ENCODE peak calls at places on chromosomes 5 and 9, in five cellular contexts. One of them, this sample, is unnamed.

GRCh38 chr5:38165435-38165834 is 92.9 kb upstream of the EGFLAM start:
- DNase-seq in HFFc6: no peak
- DNase-seq in colonic mucosa: no peak
- DNase-seq in sigmoid colon: no peak
- DNase-seq in Panc1: no peak
- DNase-seq in this sample: no peak

GRCh38 chr5:36722913-36723312 is 116.5 kb downstream of the SLC1A3 start:
- DNase-seq in HFFc6: no peak
- DNase-seq in colonic mucosa: no peak
- DNase-seq in sigmoid colon: no peak
- DNase-seq in Panc1: no peak
- DNase-seq in this sample: no peak

GRCh38 chr5:60677831-60678664 is 21.9 kb downstream of the DEPDC1B start:
- DNase-seq in HFFc6: peak; percentile 49
- DNase-seq in colonic mucosa: no peak
- DNase-seq in sigmoid colon: no peak
- DNase-seq in Panc1: no peak
- DNase-seq in this sample: no peak

GRCh38 chr5:34957857-34958690 is 28.7 kb downstream of the DNAJC21 start:
- DNase-seq in HFFc6: peak; percentile 40
- DNase-seq in colonic mucosa: peak; percentile 28
- DNase-seq in sigmoid colon: no peak
- DNase-seq in Panc1: peak; percentile 15
- DNase-seq in this sample: no peak

GRCh38 chr9:80320916-80321315 is 749.2 kb downstream of the TLE4 start:
- DNase-seq in HFFc6: no peak
- DNase-seq in colonic mucosa: no peak
- DNase-seq in sigmoid colon: no peak
- DNase-seq in Panc1: no peak
- DNase-seq in this sample: no peak

GRCh38 chr9:112203536-112203935 is 28.4 kb upstream of the SUSD1 start:
- DNase-seq in HFFc6: peak; percentile 71
- DNase-seq in colonic mucosa: no peak
- DNase-seq in sigmoid colon: no peak
- DNase-seq in Panc1: no peak
- DNase-seq in this sample: no peak

GRCh38 chr9:128523199-128523925 is 18.8 kb downstream of the GLE1 start:
- DNase-seq in HFFc6: peak; percentile 27
- DNase-seq in colonic mucosa: no peak
- DNase-seq in sigmoid colon: peak; percentile 83
- DNase-seq in Panc1: no peak
- DNase-seq in this sample: no peak

GRCh38 chr9:120080781-120081180 is 499.2 kb downstream of the CDK5RAP2 start:
- DNase-seq in HFFc6: no peak
- DNase-seq in colonic mucosa: no peak
- DNase-seq in sigmoid colon: no peak
- DNase-seq in Panc1: no peak
- DNase-seq in this sample: no peak

GRCh38 chr5:147485046-147485445 is 24.8 kb downstream of the DPYSL3 start:
- DNase-seq in HFFc6: peak; percentile 54
- DNase-seq in colonic mucosa: no peak
- DNase-seq in sigmoid colon: no peak
- DNase-seq in Panc1: no peak
- DNase-seq in this sample: no peak

GRCh38 chr5:53667621-53668020 is 107.2 kb downstream of the NDUFS4 start:
- DNase-seq in HFFc6: no peak
- DNase-seq in colonic mucosa: no peak
- DNase-seq in sigmoid colon: no peak
- DNase-seq in Panc1: no peak
- DNase-seq in this sample: no peak

GRCh38 chr5:124162782-124163532 is 583.5 kb downstream of the ZNF608 start:
- DNase-seq in HFFc6: no peak
- DNase-seq in colonic mucosa: peak; percentile 33
- DNase-seq in sigmoid colon: no peak
- DNase-seq in Panc1: no peak
- DNase-seq in this sample: no peak

GRCh38 chr9:23824241-23825142 is 1.5 kb downstream of the ELAVL2 start:
- DNase-seq in HFFc6: no peak
- DNase-seq in colonic mucosa: no peak
- DNase-seq in sigmoid colon: no peak
- DNase-seq in Panc1: no peak
- DNase-seq in this sample: no peak

GRCh38 chr5:142059304-142059940 is 46.6 kb upstream of the GNPDA1 start:
- DNase-seq in HFFc6: peak; percentile 3
- DNase-seq in colonic mucosa: no peak
- DNase-seq in sigmoid colon: no peak
- DNase-seq in Panc1: no peak
- DNase-seq in this sample: no peak

GRCh38 chr9:91843093-91843492 is 106.9 kb downstream of the ROR2 start:
- DNase-seq in HFFc6: no peak
- DNase-seq in colonic mucosa: no peak
- DNase-seq in sigmoid colon: peak; percentile 37
- DNase-seq in Panc1: no peak
- DNase-seq in this sample: no peak

GRCh38 chr9:38294130-38294529 is 98.4 kb upstream of the ALDH1B1 start:
- DNase-seq in HFFc6: no peak
- DNase-seq in colonic mucosa: no peak
- DNase-seq in sigmoid colon: no peak
- DNase-seq in Panc1: no peak
- DNase-seq in this sample: no peak
- TF ChIP-seq CTCF in HFFc6: no peak
- TF ChIP-seq CTCF in colonic mucosa: no peak
- TF ChIP-seq CTCF in sigmoid colon: no peak
- TF ChIP-seq CTCF in Panc1: no peak
- TF ChIP-seq CTCF in this sample: no peak

GRCh38 chr9:135221951-135222631 is 134.6 kb downstream of the OLFM1 start:
- DNase-seq in HFFc6: no peak
- DNase-seq in colonic mucosa: no peak
- DNase-seq in sigmoid colon: peak; percentile 50
- DNase-seq in Panc1: no peak
- DNase-seq in this sample: no peak
- TF ChIP-seq CTCF in HFFc6: no peak
- TF ChIP-seq CTCF in colonic mucosa: no peak
- TF ChIP-seq CTCF in sigmoid colon: no peak
- TF ChIP-seq CTCF in Panc1: no peak
- TF ChIP-seq CTCF in this sample: peak; percentile 48

GRCh38 chr5:122996102-122996501 is 40.4 kb downstream of the PPIC start:
- DNase-seq in HFFc6: no peak
- DNase-seq in colonic mucosa: no peak
- DNase-seq in sigmoid colon: no peak
- DNase-seq in Panc1: no peak
- DNase-seq in this sample: no peak

GRCh38 chr5:123001801-123002200 is 34.7 kb downstream of the PPIC start:
- DNase-seq in HFFc6: no peak
- DNase-seq in colonic mucosa: no peak
- DNase-seq in sigmoid colon: no peak
- DNase-seq in Panc1: no peak
- DNase-seq in this sample: no peak

GRCh38 chr5:122997294-122997693 is 39.2 kb downstream of the PPIC start:
- DNase-seq in HFFc6: no peak
- DNase-seq in colonic mucosa: no peak
- DNase-seq in sigmoid colon: no peak
- DNase-seq in Panc1: no peak
- DNase-seq in this sample: no peak

GRCh38 chr5:123000731-123001130 is 35.8 kb downstream of the PPIC start:
- DNase-seq in HFFc6: no peak
- DNase-seq in colonic mucosa: no peak
- DNase-seq in sigmoid colon: no peak
- DNase-seq in Panc1: no peak
- DNase-seq in this sample: no peak

GRCh38 chr5:122999947-123000563 is 36.5 kb downstream of the PPIC start:
- DNase-seq in HFFc6: no peak
- DNase-seq in colonic mucosa: peak; percentile 18
- DNase-seq in sigmoid colon: no peak
- DNase-seq in Panc1: peak; percentile 17
- DNase-seq in this sample: no peak
- TF ChIP-seq CTCF in HFFc6: peak; percentile 54
- TF ChIP-seq CTCF in colonic mucosa: no peak
- TF ChIP-seq CTCF in sigmoid colon: no peak
- TF ChIP-seq CTCF in Panc1: peak; percentile 84
- TF ChIP-seq CTCF in this sample: peak; percentile 71

GRCh38 chr5:78983601-78984000 is 1.5 kb downstream of the ARSB start:
- DNase-seq in HFFc6: no peak
- DNase-seq in colonic mucosa: no peak
- DNase-seq in sigmoid colon: no peak
- DNase-seq in Panc1: no peak
- DNase-seq in this sample: no peak

GRCh38 chr5:78985407-78986223 is 505 bp upstream of the ARSB start:
- DNase-seq in HFFc6: peak; percentile 29
- DNase-seq in colonic mucosa: peak; percentile 57
- DNase-seq in sigmoid colon: peak; percentile 68
- DNase-seq in Panc1: no peak
- DNase-seq in this sample: no peak

GRCh38 chr5:78989080-78989479 is 4.0 kb upstream of the ARSB start:
- DNase-seq in HFFc6: no peak
- DNase-seq in colonic mucosa: no peak
- DNase-seq in sigmoid colon: no peak
- DNase-seq in Panc1: no peak
- DNase-seq in this sample: no peak

GRCh38 chr5:78984020-78984610 is 995 bp downstream of the ARSB start:
- DNase-seq in HFFc6: no peak
- DNase-seq in colonic mucosa: no peak
- DNase-seq in sigmoid colon: no peak
- DNase-seq in Panc1: no peak
- DNase-seq in this sample: no peak

DNA sequence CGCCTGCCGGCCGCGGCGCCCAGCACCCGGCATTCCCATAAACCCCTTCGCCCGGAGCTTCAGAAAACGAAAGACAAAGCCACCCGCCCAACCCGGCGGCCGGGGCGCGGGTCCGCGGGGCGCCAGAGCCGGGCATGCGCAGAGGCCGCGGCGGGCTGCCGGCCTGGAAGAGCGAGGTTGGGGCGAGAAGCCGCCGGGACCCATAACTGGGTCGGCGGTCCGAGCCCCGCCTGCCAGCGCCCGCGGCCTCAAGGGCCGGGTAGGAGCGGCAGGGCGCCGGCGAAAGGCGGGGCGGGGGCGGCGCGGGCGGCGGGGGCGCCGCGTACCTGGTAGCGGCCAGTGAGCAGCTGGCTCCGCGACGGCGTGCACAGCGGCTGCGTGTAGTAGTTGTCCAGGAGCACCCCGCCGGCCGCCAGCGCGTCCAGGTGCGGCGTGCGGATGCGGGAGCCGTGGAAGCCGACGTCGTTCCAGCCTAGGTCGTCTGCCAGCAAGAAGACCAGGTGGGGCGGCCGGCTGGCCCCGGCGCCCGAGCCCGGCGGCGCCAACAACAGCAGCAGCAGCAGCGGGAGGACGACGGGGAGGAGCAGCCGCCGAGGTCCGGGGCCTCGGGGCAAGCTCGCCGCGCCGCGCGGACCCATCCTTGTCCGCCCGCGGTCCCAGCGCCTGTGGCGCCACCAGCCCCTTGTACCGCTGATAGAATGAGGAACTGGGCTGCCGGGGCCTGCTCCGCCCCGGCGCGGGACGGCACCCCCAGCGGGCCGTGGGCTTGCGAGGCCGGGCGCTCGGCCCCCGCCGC is at the start of gene ARSB:
- DNase-seq in HFFc6: peak; percentile 75
- DNase-seq in colonic mucosa: peak; percentile 91
- DNase-seq in sigmoid colon: peak; percentile 93
- DNase-seq in Panc1: peak; percentile 50
- DNase-seq in this sample: peak; percentile 90
- TF ChIP-seq CTCF in HFFc6: no peak
- TF ChIP-seq CTCF in colonic mucosa: no peak
- TF ChIP-seq CTCF in sigmoid colon: no peak
- TF ChIP-seq CTCF in Panc1: peak; percentile 23
- TF ChIP-seq CTCF in this sample: no peak

GRCh38 chr5:149904977-149905376 is 39.6 kb downstream of the PDE6A start:
- DNase-seq in HFFc6: no peak
- DNase-seq in colonic mucosa: peak; percentile 44
- DNase-seq in sigmoid colon: no peak
- DNase-seq in Panc1: no peak
- DNase-seq in this sample: no peak
- TF ChIP-seq CTCF in HFFc6: no peak
- TF ChIP-seq CTCF in colonic mucosa: no peak
- TF ChIP-seq CTCF in sigmoid colon: no peak
- TF ChIP-seq CTCF in Panc1: no peak
- TF ChIP-seq CTCF in this sample: no peak

GRCh38 chr5:150848271-150848670 is 1.9 kb downstream of the IRGM start:
- DNase-seq in HFFc6: peak; percentile 4
- DNase-seq in colonic mucosa: no peak
- DNase-seq in sigmoid colon: no peak
- DNase-seq in Panc1: no peak
- DNase-seq in this sample: no peak

GRCh38 chr5:150851039-150851438 is 4.7 kb downstream of the IRGM start:
- DNase-seq in HFFc6: no peak
- DNase-seq in colonic mucosa: no peak
- DNase-seq in sigmoid colon: no peak
- DNase-seq in Panc1: no peak
- DNase-seq in this sample: no peak

GRCh38 chr5:150847334-150847695 is 994 bp downstream of the IRGM start:
- DNase-seq in HFFc6: no peak
- DNase-seq in colonic mucosa: no peak
- DNase-seq in sigmoid colon: no peak
- DNase-seq in Panc1: no peak
- DNase-seq in this sample: no peak

GRCh38 chr5:150846651-150847333 is 471 bp downstream of the IRGM start:
- DNase-seq in HFFc6: peak; percentile 82
- DNase-seq in colonic mucosa: peak; percentile 66
- DNase-seq in sigmoid colon: peak; percentile 75
- DNase-seq in Panc1: peak; percentile 51
- DNase-seq in this sample: no peak
- TF ChIP-seq CTCF in HFFc6: peak; percentile 86
- TF ChIP-seq CTCF in colonic mucosa: peak; percentile 50
- TF ChIP-seq CTCF in sigmoid colon: peak; percentile 66
- TF ChIP-seq CTCF in Panc1: peak; percentile 85
- TF ChIP-seq CTCF in this sample: peak; percentile 82

GRCh38 chr5:159057426-159057825 is 42.3 kb downstream of the EBF1 start:
- DNase-seq in HFFc6: no peak
- DNase-seq in colonic mucosa: no peak
- DNase-seq in sigmoid colon: no peak
- DNase-seq in Panc1: no peak
- DNase-seq in this sample: no peak
- TF ChIP-seq CTCF in HFFc6: no peak
- TF ChIP-seq CTCF in colonic mucosa: no peak
- TF ChIP-seq CTCF in sigmoid colon: no peak
- TF ChIP-seq CTCF in Panc1: no peak
- TF ChIP-seq CTCF in this sample: no peak

GRCh38 chr9:136262671-136263178 is 17.1 kb upstream of the QSOX2 start:
- DNase-seq in HFFc6: no peak
- DNase-seq in colonic mucosa: no peak
- DNase-seq in sigmoid colon: no peak
- DNase-seq in Panc1: no peak
- DNase-seq in this sample: no peak

GRCh38 chr9:136264803-136265405 is 19.3 kb upstream of the QSOX2 start:
- DNase-seq in HFFc6: no peak
- DNase-seq in colonic mucosa: no peak
- DNase-seq in sigmoid colon: no peak
- DNase-seq in Panc1: no peak
- DNase-seq in this sample: no peak

GRCh38 chr9:136261686-136262430 is 16.2 kb upstream of the QSOX2 start:
- DNase-seq in HFFc6: no peak
- DNase-seq in colonic mucosa: no peak
- DNase-seq in sigmoid colon: no peak
- DNase-seq in Panc1: no peak
- DNase-seq in this sample: no peak

GRCh38 chr9:136265561-136266355 is 20.1 kb upstream of the QSOX2 start:
- DNase-seq in HFFc6: no peak
- DNase-seq in colonic mucosa: no peak
- DNase-seq in sigmoid colon: no peak
- DNase-seq in Panc1: no peak
- DNase-seq in this sample: no peak

GRCh38 chr9:136264046-136264802 is 18.6 kb upstream of the QSOX2 start:
- DNase-seq in HFFc6: no peak
- DNase-seq in colonic mucosa: no peak
- DNase-seq in sigmoid colon: no peak
- DNase-seq in Panc1: no peak
- DNase-seq in this sample: no peak
- TF ChIP-seq CTCF in HFFc6: peak; percentile 14
- TF ChIP-seq CTCF in colonic mucosa: no peak
- TF ChIP-seq CTCF in sigmoid colon: no peak
- TF ChIP-seq CTCF in Panc1: no peak
- TF ChIP-seq CTCF in this sample: peak; percentile 40